ENCODE peak calls at places on chromosomes 7 and 10, in ten cellular contexts. F is GM12865; T is CD8-positive, alpha-beta T cell; H is Peyer's patch; C is HFF-Myc; Y is NT2/D1; Z is CD4-positive, alpha-beta memory T cell; D is small intestine; K is cardiac fibroblast; O is left ventricle myocardium inferior. J is an unnamed sample.
A peak's percentile ranks its signal among the peaks of the same experiment; 100 is the strongest.

GRCh38 chr7:151398446-151399304 is 11.2 kb downstream of the WDR86 start:
- DNase-seq in F (no peak), T (no peak), H (no peak), C (no peak), Y (no peak), Z (no peak), D (no peak), K (no peak), O (no peak), J (no peak)

GRCh38 chr10:77383861-77384553 is 253.6 kb downstream of the KCNMA1 start:
- DNase-seq in F (no peak), T (no peak), H (no peak), C (no peak), Y (no peak), Z (no peak), D (no peak), K (no peak), O (no peak), J (no peak)

GRCh38 chr7:31098606-31099360 is 46.7 kb downstream of the ADCYAP1R1 start:
- DNase-seq in F (no peak), T (no peak), H (peak; percentile 23), C (no peak), Y (no peak), Z (no peak), D (no peak), K (no peak), O (no peak), J (no peak)

GRCh38 chr10:19629559-19629958 is 186.7 kb upstream of the PLXDC2 start:
- DNase-seq in F (no peak), T (no peak), H (peak; percentile 64), C (no peak), Y (no peak), Z (no peak), D (no peak), K (peak; percentile 89), O (peak; percentile 72), J (peak; percentile 83)

GRCh38 chr10:44913312-44914079 is 2.4 kb downstream of the TMEM72 start:
- DNase-seq in F (no peak), T (peak; percentile 40), H (no peak), C (no peak), Y (no peak), Z (peak; percentile 34), D (no peak), K (peak; percentile 81), O (no peak), J (peak; percentile 4)

GRCh38 chr7:79489371-79489770 is 35.9 kb upstream of the MAGI2 start:
- DNase-seq in F (no peak), T (no peak), H (no peak), C (no peak), Y (no peak), Z (no peak), D (no peak), K (no peak), O (no peak), J (no peak)

GRCh38 chr7:130971297-130971696 is 237.3 kb upstream of the KLF14 start:
- DNase-seq in F (no peak), T (no peak), H (no peak), C (no peak), Y (no peak), Z (no peak), D (no peak), K (no peak), O (no peak), J (no peak)

GRCh38 chr7:122790132-122790531 is 87.4 kb upstream of the RNF148 start:
- DNase-seq in F (no peak), T (no peak), H (no peak), C (no peak), Y (no peak), Z (no peak), D (no peak), K (no peak), O (no peak), J (peak; percentile 5)

GRCh38 chr7:128891110-128891941 is 19.2 kb downstream of the KCP start:
- DNase-seq in F (no peak), T (no peak), H (peak; percentile 71), C (no peak), Y (no peak), Z (no peak), D (peak; percentile 35), K (no peak), O (no peak), J (no peak)

GRCh38 chr7:40015790-40016296 is 65.8 kb downstream of the CDK13 start:
- DNase-seq in F (peak; percentile 62), T (no peak), H (no peak), C (peak; percentile 14), Y (no peak), Z (no peak), D (peak; percentile 33), K (peak; percentile 70), O (no peak), J (peak; percentile 34)

GRCh38 chr7:127588697-127589482 is 679 bp downstream of the ARF5 start:
- DNase-seq in F (peak; percentile 27), T (peak; percentile 34), H (peak; percentile 78), C (peak; percentile 19), Y (peak; percentile 60), Z (peak; percentile 43), D (peak; percentile 62), K (peak; percentile 60), O (peak; percentile 36), J (peak; percentile 47)

GRCh38 chr7:151769189-151769821 is 107.6 kb downstream of the PRKAG2 start:
- DNase-seq in F (peak; percentile 81), T (peak; percentile 45), H (no peak), C (no peak), Y (no peak), Z (peak; percentile 67), D (peak; percentile 35), K (no peak), O (no peak), J (no peak)

GRCh38 chr10:124356706-124357582 is 61.8 kb downstream of the OAT start:
- DNase-seq in F (no peak), T (no peak), H (no peak), C (no peak), Y (no peak), Z (no peak), D (no peak), K (no peak), O (no peak), J (no peak)

GRCh38 chr10:124354411-124355382 is 64.0 kb downstream of the OAT start:
- DNase-seq in F (peak; percentile 40), T (peak; percentile 22), H (peak; percentile 66), C (peak; percentile 83), Y (no peak), Z (peak; percentile 10), D (peak; percentile 56), K (peak; percentile 82), O (peak; percentile 61), J (peak; percentile 96)

GRCh38 chr10:124359336-124359832 is 59.3 kb downstream of the OAT start:
- DNase-seq in F (no peak), T (no peak), H (no peak), C (no peak), Y (no peak), Z (no peak), D (no peak), K (no peak), O (no peak), J (no peak)

GRCh38 chr10:124353896-124354295 is 64.8 kb downstream of the OAT start:
- DNase-seq in F (no peak), T (no peak), H (no peak), C (no peak), Y (no peak), Z (no peak), D (no peak), K (no peak), O (no peak), J (no peak)

GRCh38 chr10:124357583-124357930 is 61.2 kb downstream of the OAT start:
- DNase-seq in F (no peak), T (no peak), H (no peak), C (no peak), Y (no peak), Z (no peak), D (no peak), K (no peak), O (no peak), J (no peak)
- H3K4me3 ChIP-seq in F (no peak overlapping the region), T (no peak overlapping the region), H (no peak overlapping the region), C (no peak overlapping the region), Y (no peak overlapping the region), Z (no peak overlapping the region), D (no peak overlapping the region), K (no peak overlapping the region), O (no peak overlapping the region), J (no peak overlapping the region)

GRCh38 chr7:101294039-101294831 is 27.4 kb downstream of the IFT22 start:
- DNase-seq in F (no peak), T (no peak), H (no peak), C (no peak), Y (peak; percentile 99), Z (no peak), D (no peak), K (no peak), O (no peak), J (no peak)
- H3K4me3 ChIP-seq in F (no peak overlapping the region), T (no peak overlapping the region), H (no peak overlapping the region), C (no peak overlapping the region), Y (no peak overlapping the region), Z (no peak overlapping the region), D (no peak overlapping the region), K (no peak overlapping the region), O (no peak overlapping the region), J (no peak overlapping the region)

DNA sequence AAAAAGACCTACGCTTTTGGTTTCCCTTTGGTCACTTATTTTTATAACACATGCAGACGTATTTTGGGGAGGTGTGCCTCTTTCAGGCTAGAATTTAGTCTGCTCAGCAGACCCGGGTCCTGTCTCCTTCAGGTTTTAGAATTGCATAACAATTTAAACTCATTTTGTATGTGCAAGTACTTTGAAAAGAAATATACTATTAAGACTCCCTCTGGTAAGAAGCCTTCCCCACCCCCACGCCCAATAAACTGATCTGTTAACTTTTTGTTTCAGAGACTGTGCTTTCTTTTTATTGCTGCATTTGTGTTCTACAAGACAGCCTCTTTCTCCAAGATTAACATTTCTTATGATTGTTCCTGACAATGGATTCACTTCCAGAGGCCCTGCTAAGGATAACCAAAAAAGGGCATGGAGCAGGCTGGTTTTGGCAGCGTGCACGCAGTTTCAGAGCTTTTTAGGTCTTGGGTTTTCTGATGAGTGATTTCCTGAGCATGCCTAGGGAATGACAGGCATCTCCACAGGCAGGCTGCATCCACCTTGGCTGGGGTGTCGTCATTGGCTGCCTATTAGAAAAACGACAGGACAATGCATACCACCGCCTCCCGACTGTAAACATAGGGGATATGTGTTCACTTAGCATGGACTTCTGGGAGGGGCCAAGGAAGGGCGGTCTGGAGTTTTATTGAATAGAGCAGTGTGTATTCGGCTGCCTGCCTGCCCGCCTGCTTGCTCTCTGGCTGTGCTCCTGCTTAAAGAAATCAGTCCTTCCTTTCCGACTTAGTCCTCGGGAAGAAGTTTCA is at the start of gene CALD1:
- DNase-seq in F (no peak), T (no peak), H (peak; percentile 69), C (peak; percentile 97), Y (peak; percentile 92), Z (no peak), D (peak; percentile 20), K (peak; percentile 98), O (peak; percentile 74), J (peak; percentile 98)
- H3K4me3 ChIP-seq in F (no peak within 1 kb of the TSS), T (no peak within 1 kb of the TSS), H (peak within 1 kb of the TSS; percentile 36), C (peak within 1 kb of the TSS; percentile 66), Y (peak within 1 kb of the TSS; percentile 45), Z (no peak within 1 kb of the TSS), D (peak within 1 kb of the TSS; percentile 2), K (peak within 1 kb of the TSS; percentile 53), O (peak within 1 kb of the TSS; percentile 76), J (peak within 1 kb of the TSS; percentile 100)

DNA sequence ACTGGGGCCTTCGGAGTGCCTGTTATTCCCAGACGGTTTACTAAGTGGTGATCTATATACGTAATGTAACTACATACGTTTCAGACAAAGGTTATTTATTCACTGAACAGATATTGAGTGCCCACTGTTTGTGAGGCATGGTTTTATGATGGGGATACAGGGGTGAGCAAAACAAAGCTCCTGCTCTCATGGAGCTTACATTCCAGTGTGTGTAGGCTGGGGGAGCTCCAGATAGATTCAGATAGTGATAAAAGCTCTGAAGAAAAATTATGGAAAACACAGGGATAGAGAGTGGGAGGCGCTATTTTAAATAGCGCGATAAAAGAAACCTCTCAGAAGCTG is 466 bp upstream of the DNAJB12 start:
- DNase-seq in F (no peak), T (no peak), H (no peak), C (no peak), Y (no peak), Z (no peak), D (no peak), K (no peak), O (no peak), J (no peak)
- H3K4me3 ChIP-seq in F (peak overlapping the region; percentile 86), T (peak overlapping the region; percentile 96), H (peak overlapping the region; percentile 57), C (peak overlapping the region; percentile 74), Y (peak overlapping the region; percentile 26), Z (peak overlapping the region; percentile 92), D (peak overlapping the region; percentile 94), K (peak overlapping the region; percentile 86), O (peak overlapping the region; percentile 82), J (peak overlapping the region; percentile 98)

J was measured in fibroblast of villous mesenchyme.